ENCODE peak calls at places on chromosome 22, in five cellular contexts. One of them, this sample, is unnamed.

GRCh38 chr22:40602231-40602630 is 34.3 kb downstream of the MRTFA start:
- DNase-seq in RWPE1: no peak
- DNase-seq in left ventricle myocardium inferior: no peak
- DNase-seq in IMR-90: no peak
- DNase-seq in HL-60: no peak
- DNase-seq in this sample: no peak

GRCh38 chr22:29031236-29031982 is 30.2 kb downstream of the C22orf31 start:
- DNase-seq in RWPE1: peak; percentile 41
- DNase-seq in left ventricle myocardium inferior: no peak
- DNase-seq in IMR-90: peak; percentile 98
- DNase-seq in HL-60: no peak
- DNase-seq in this sample: no peak

GRCh38 chr22:36363378-36363931 is 24.3 kb downstream of the MYH9 start:
- DNase-seq in RWPE1: no peak
- DNase-seq in left ventricle myocardium inferior: no peak
- DNase-seq in IMR-90: no peak
- DNase-seq in HL-60: no peak
- DNase-seq in this sample: no peak

GRCh38 chr22:40728731-40729189 is 49.5 kb downstream of the MCHR1 start:
- DNase-seq in RWPE1: no peak
- DNase-seq in left ventricle myocardium inferior: no peak
- DNase-seq in IMR-90: no peak
- DNase-seq in HL-60: no peak
- DNase-seq in this sample: peak; percentile 60

GRCh38 chr22:19848298-19849224 is 6.1 kb downstream of the GNB1L start:
- DNase-seq in RWPE1: peak; percentile 61
- DNase-seq in left ventricle myocardium inferior: no peak
- DNase-seq in IMR-90: no peak
- DNase-seq in HL-60: no peak
- DNase-seq in this sample: no peak

GRCh38 chr22:36963302-36963701 is 49.9 kb downstream of the CSF2RB start:
- DNase-seq in RWPE1: no peak
- DNase-seq in left ventricle myocardium inferior: no peak
- DNase-seq in IMR-90: no peak
- DNase-seq in HL-60: no peak
- DNase-seq in this sample: no peak

GRCh38 chr22:20494978-20495860 is at the start of gene KLHL22:
- DNase-seq in RWPE1: peak; percentile 19
- DNase-seq in left ventricle myocardium inferior: no peak
- DNase-seq in IMR-90: peak; percentile 26
- DNase-seq in HL-60: peak; percentile 9
- DNase-seq in this sample: peak; percentile 37

GRCh38 chr22:34992672-34993071 is 73.3 kb upstream of the ISX start:
- DNase-seq in RWPE1: no peak
- DNase-seq in left ventricle myocardium inferior: no peak
- DNase-seq in IMR-90: no peak
- DNase-seq in HL-60: no peak
- DNase-seq in this sample: no peak

GRCh38 chr22:24466831-24467249 is 28.3 kb upstream of the UPB1 start:
- DNase-seq in RWPE1: no peak
- DNase-seq in left ventricle myocardium inferior: peak; percentile 36
- DNase-seq in IMR-90: peak; percentile 74
- DNase-seq in HL-60: peak; percentile 59
- DNase-seq in this sample: no peak

GRCh38 chr22:47287516-47287915 is 525.1 kb downstream of the TBC1D22A start:
- DNase-seq in RWPE1: no peak
- DNase-seq in left ventricle myocardium inferior: no peak
- DNase-seq in IMR-90: no peak
- DNase-seq in HL-60: no peak
- DNase-seq in this sample: no peak

GRCh38 chr22:36619797-36620390 is 83.7 kb downstream of the CACNG2 start:
- DNase-seq in RWPE1: no peak
- DNase-seq in left ventricle myocardium inferior: no peak
- DNase-seq in IMR-90: no peak
- DNase-seq in HL-60: no peak
- DNase-seq in this sample: no peak

GRCh38 chr22:19105867-19106802 is 16.1 kb downstream of the DGCR2 start:
- DNase-seq in RWPE1: no peak
- DNase-seq in left ventricle myocardium inferior: no peak
- DNase-seq in IMR-90: no peak
- DNase-seq in HL-60: peak; percentile 52
- DNase-seq in this sample: peak; percentile 27

GRCh38 chr22:31753005-31753633 is 700 bp upstream of the DEPDC5 start:
- DNase-seq in RWPE1: peak; percentile 5
- DNase-seq in left ventricle myocardium inferior: peak; percentile 37
- DNase-seq in IMR-90: no peak
- DNase-seq in HL-60: peak; percentile 51
- DNase-seq in this sample: peak; percentile 16

GRCh38 chr22:45978275-45978713 is 1.3 kb upstream of the WNT7B start:
- DNase-seq in RWPE1: no peak
- DNase-seq in left ventricle myocardium inferior: no peak
- DNase-seq in IMR-90: no peak
- DNase-seq in HL-60: no peak
- DNase-seq in this sample: no peak

GRCh38 chr22:19177164-19178064 is 1.1 kb downstream of the SLC25A1 start:
- DNase-seq in RWPE1: no peak
- DNase-seq in left ventricle myocardium inferior: no peak
- DNase-seq in IMR-90: no peak
- DNase-seq in HL-60: no peak
- DNase-seq in this sample: no peak

GRCh38 chr22:20299736-20300136 is 20.1 kb downstream of the DGCR6L start:
- DNase-seq in RWPE1: no peak
- DNase-seq in left ventricle myocardium inferior: peak; percentile 22
- DNase-seq in IMR-90: peak; percentile 28
- DNase-seq in HL-60: peak; percentile 24
- DNase-seq in this sample: no peak

GRCh38 chr22:48652796-48653195 is 1174.9 kb downstream of the BRD1 start:
- DNase-seq in RWPE1: no peak
- DNase-seq in left ventricle myocardium inferior: no peak
- DNase-seq in IMR-90: no peak
- DNase-seq in HL-60: no peak
- DNase-seq in this sample: no peak

GRCh38 chr22:23192133-23192532 is 11.8 kb downstream of the BCR start:
- DNase-seq in RWPE1: no peak
- DNase-seq in left ventricle myocardium inferior: no peak
- DNase-seq in IMR-90: no peak
- DNase-seq in HL-60: no peak
- DNase-seq in this sample: no peak

GRCh38 chr22:28930357-28931007 is 47.1 kb downstream of the ZNRF3 start:
- DNase-seq in RWPE1: no peak
- DNase-seq in left ventricle myocardium inferior: no peak
- DNase-seq in IMR-90: peak; percentile 21
- DNase-seq in HL-60: no peak
- DNase-seq in this sample: no peak

GRCh38 chr22:20315337-20316216 is 4.3 kb downstream of the DGCR6L start:
- DNase-seq in RWPE1: no peak
- DNase-seq in left ventricle myocardium inferior: no peak
- DNase-seq in IMR-90: no peak
- DNase-seq in HL-60: peak; percentile 0
- DNase-seq in this sample: no peak

GRCh38 chr22:36349726-36350125 is 38.0 kb downstream of the MYH9 start:
- DNase-seq in RWPE1: no peak
- DNase-seq in left ventricle myocardium inferior: no peak
- DNase-seq in IMR-90: no peak
- DNase-seq in HL-60: no peak
- DNase-seq in this sample: no peak

GRCh38 chr22:24424901-24425775 is 2.3 kb upstream of the ADORA2A start:
- DNase-seq in RWPE1: no peak
- DNase-seq in left ventricle myocardium inferior: no peak
- DNase-seq in IMR-90: no peak
- DNase-seq in HL-60: no peak
- DNase-seq in this sample: no peak

GRCh38 chr22:35627267-35628041 is 10.3 kb upstream of the MB start:
- DNase-seq in RWPE1: peak; percentile 57
- DNase-seq in left ventricle myocardium inferior: peak; percentile 82
- DNase-seq in IMR-90: peak; percentile 90
- DNase-seq in HL-60: no peak
- DNase-seq in this sample: peak; percentile 36

GRCh38 chr22:22030493-22031182 is 48.1 kb upstream of the TOP3B start:
- DNase-seq in RWPE1: no peak
- DNase-seq in left ventricle myocardium inferior: peak; percentile 20
- DNase-seq in IMR-90: peak; percentile 50
- DNase-seq in HL-60: peak; percentile 51
- DNase-seq in this sample: no peak

GRCh38 chr22:35425971-35426800 is 26.2 kb downstream of the MCM5 start:
- DNase-seq in RWPE1: no peak
- DNase-seq in left ventricle myocardium inferior: no peak
- DNase-seq in IMR-90: peak; percentile 38
- DNase-seq in HL-60: no peak
- DNase-seq in this sample: no peak

GRCh38 chr22:41908409-41909289 is 6.2 kb downstream of the SHISA8 start:
- DNase-seq in RWPE1: no peak
- DNase-seq in left ventricle myocardium inferior: no peak
- DNase-seq in IMR-90: no peak
- DNase-seq in HL-60: peak; percentile 53
- DNase-seq in this sample: no peak
- H3K27ac ChIP-seq in RWPE1: peak overlapping the region; percentile 57
- H3K27ac ChIP-seq in left ventricle myocardium inferior: peak overlapping the region; percentile 82
- H3K27ac ChIP-seq in IMR-90: no peak overlapping the region
- H3K27ac ChIP-seq in HL-60: no peak overlapping the region
- H3K27ac ChIP-seq in this sample: no peak overlapping the region

DNA sequence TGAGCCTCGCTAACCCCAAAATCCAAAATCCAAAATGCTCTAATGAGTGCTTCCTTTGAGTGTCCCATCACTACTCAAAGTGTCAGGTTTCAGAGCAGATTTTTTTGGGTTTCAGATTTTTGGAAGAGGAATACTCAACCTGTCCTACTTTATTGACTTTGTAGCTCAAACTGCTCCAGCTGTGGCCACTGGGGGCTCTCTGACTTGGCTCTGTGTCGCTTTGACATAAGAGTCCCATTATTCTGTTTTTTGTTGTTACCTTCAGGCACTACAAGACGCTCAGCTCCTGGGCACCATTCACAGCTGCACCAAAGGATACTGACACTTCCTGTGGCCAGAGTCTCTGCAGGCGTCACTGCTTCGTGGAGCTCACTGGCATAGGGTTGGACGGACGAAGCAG is 41.1 kb downstream of the PHF21B start:
- DNase-seq in RWPE1: no peak
- DNase-seq in left ventricle myocardium inferior: no peak
- DNase-seq in IMR-90: no peak
- DNase-seq in HL-60: no peak
- DNase-seq in this sample: no peak
- TF ChIP-seq CTCF in RWPE1: no peak
- TF ChIP-seq CTCF in left ventricle myocardium inferior: no peak
- TF ChIP-seq CTCF in IMR-90: no peak
- TF ChIP-seq CTCF in HL-60: no peak
- TF ChIP-seq CTCF in this sample: no peak

DNA sequence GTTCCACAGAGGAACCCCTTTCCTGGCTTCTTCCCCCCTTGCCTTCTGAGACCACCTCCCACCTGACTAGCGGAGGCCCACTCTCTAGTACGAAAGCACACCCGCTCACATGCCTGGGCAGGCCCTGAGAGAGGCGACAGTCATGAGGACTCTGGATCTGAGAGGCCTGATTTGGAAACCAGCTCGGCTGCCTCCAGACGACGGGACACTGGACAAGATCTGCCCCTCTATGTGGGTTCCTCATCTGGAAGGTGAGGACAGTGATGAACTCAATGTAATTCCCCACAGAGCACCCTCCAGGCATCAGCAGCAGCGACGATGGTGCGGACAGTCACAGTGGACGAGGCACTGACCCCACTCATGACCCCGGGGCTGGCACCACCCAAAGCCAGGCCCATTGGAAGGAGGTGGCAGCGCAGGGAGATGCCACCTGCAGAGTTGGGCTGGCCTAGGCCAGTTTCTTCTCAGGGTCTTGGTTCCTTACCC is 7.5 kb downstream of the SULT4A1 start:
- DNase-seq in RWPE1: no peak
- DNase-seq in left ventricle myocardium inferior: no peak
- DNase-seq in IMR-90: no peak
- DNase-seq in HL-60: no peak
- DNase-seq in this sample: no peak
- H3K27ac ChIP-seq in RWPE1: no peak overlapping the region
- H3K27ac ChIP-seq in left ventricle myocardium inferior: no peak overlapping the region
- H3K27ac ChIP-seq in IMR-90: no peak overlapping the region
- H3K27ac ChIP-seq in HL-60: no peak overlapping the region
- H3K27ac ChIP-seq in this sample: no peak overlapping the region

DNA sequence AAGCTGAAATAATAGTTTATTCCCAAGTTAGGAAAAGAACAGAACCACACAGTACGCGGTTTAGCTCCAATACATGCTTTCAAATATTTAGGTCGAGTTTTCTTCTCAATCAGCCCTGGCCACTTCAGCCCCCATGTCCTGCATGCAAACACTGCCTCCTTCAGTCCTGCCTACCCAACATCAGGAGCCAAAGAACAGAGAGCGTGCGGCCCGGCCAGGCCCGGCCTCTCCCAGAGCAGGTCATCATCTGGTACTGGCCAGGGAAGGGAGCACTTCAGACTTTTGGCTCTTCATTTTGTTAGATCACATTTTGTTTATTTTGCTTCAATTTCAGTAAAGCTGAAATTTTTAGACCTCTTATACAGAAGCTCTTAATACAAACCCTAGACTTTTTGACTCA is 6.7 kb downstream of the BRD1 start:
- DNase-seq in RWPE1: no peak
- DNase-seq in left ventricle myocardium inferior: no peak
- DNase-seq in IMR-90: no peak
- DNase-seq in HL-60: no peak
- DNase-seq in this sample: no peak
- TF ChIP-seq CTCF in RWPE1: no peak
- TF ChIP-seq CTCF in left ventricle myocardium inferior: peak; percentile 21
- TF ChIP-seq CTCF in IMR-90: no peak
- TF ChIP-seq CTCF in HL-60: no peak
- TF ChIP-seq CTCF in this sample: no peak

GRCh38 chr22:25663654-25664053 is 78.3 kb upstream of the MYO18B start:
- DNase-seq in RWPE1: no peak
- DNase-seq in left ventricle myocardium inferior: no peak
- DNase-seq in IMR-90: no peak
- DNase-seq in HL-60: no peak
- DNase-seq in this sample: no peak
- H3K27ac ChIP-seq in RWPE1: no peak overlapping the region
- H3K27ac ChIP-seq in left ventricle myocardium inferior: peak overlapping the region; percentile 34
- H3K27ac ChIP-seq in IMR-90: no peak overlapping the region
- H3K27ac ChIP-seq in HL-60: no peak overlapping the region
- H3K27ac ChIP-seq in this sample: no peak overlapping the region

GRCh38 chr22:39139933-39140332 is 12.5 kb downstream of the CBX7 start:
- DNase-seq in RWPE1: no peak
- DNase-seq in left ventricle myocardium inferior: no peak
- DNase-seq in IMR-90: no peak
- DNase-seq in HL-60: no peak
- DNase-seq in this sample: no peak
- TF ChIP-seq CTCF in RWPE1: no peak
- TF ChIP-seq CTCF in left ventricle myocardium inferior: no peak
- TF ChIP-seq CTCF in IMR-90: no peak
- TF ChIP-seq CTCF in HL-60: no peak
- TF ChIP-seq CTCF in this sample: no peak

This sample was measured in CD4-positive, alpha-beta T cell.